ENCODE peak calls at places on chromosomes 12 and 14, in four cellular contexts. One of them, this sample, is unnamed.

GRCh38 chr12:31582155-31582554 is 8.8 kb downstream of the DENND5B start:
- DNase-seq in GM12878: no peak
- DNase-seq in choroid plexus epithelial cell: peak; percentile 72
- DNase-seq in NCI-H510A: no peak
- DNase-seq in this sample: no peak

GRCh38 chr12:96448287-96448686 is 41.1 kb upstream of the CFAP54 start:
- DNase-seq in GM12878: no peak
- DNase-seq in choroid plexus epithelial cell: peak; percentile 64
- DNase-seq in NCI-H510A: no peak
- DNase-seq in this sample: no peak

GRCh38 chr14:101962503-101962874 is 1.9 kb upstream of the DYNC1H1 start:
- DNase-seq in GM12878: no peak
- DNase-seq in choroid plexus epithelial cell: peak; percentile 97
- DNase-seq in NCI-H510A: peak; percentile 92
- DNase-seq in this sample: no peak

GRCh38 chr12:79690606-79691298 is at the start of gene PAWR:
- DNase-seq in GM12878: no peak
- DNase-seq in choroid plexus epithelial cell: peak; percentile 78
- DNase-seq in NCI-H510A: peak; percentile 94
- DNase-seq in this sample: peak; percentile 53

GRCh38 chr14:43692706-43693105 is 814.4 kb downstream of the FSCB start:
- DNase-seq in GM12878: no peak
- DNase-seq in choroid plexus epithelial cell: no peak
- DNase-seq in NCI-H510A: no peak
- DNase-seq in this sample: no peak

GRCh38 chr14:50830044-50830931 is 674 bp downstream of the NIN start:
- DNase-seq in GM12878: peak; percentile 27
- DNase-seq in choroid plexus epithelial cell: peak; percentile 54
- DNase-seq in NCI-H510A: peak; percentile 13
- DNase-seq in this sample: peak; percentile 39

GRCh38 chr12:57772429-57773322 is at the start of gene EEF1AKMT3:
- DNase-seq in GM12878: no peak
- DNase-seq in choroid plexus epithelial cell: peak; percentile 36
- DNase-seq in NCI-H510A: peak; percentile 70
- DNase-seq in this sample: no peak

GRCh38 chr12:3992945-3993344 is 119.7 kb upstream of the PARP11 start:
- DNase-seq in GM12878: no peak
- DNase-seq in choroid plexus epithelial cell: no peak
- DNase-seq in NCI-H510A: no peak
- DNase-seq in this sample: no peak

GRCh38 chr14:102087762-102088011 is 843 bp upstream of the HSP90AA1 start:
- DNase-seq in GM12878: no peak
- DNase-seq in choroid plexus epithelial cell: no peak
- DNase-seq in NCI-H510A: no peak
- DNase-seq in this sample: no peak

GRCh38 chr14:36817071-36817930 is 155.6 kb downstream of the PAX9 start:
- DNase-seq in GM12878: no peak
- DNase-seq in choroid plexus epithelial cell: no peak
- DNase-seq in NCI-H510A: peak; percentile 21
- DNase-seq in this sample: no peak

GRCh38 chr14:88934231-88934898 is 109.9 kb downstream of the TTC8 start:
- DNase-seq in GM12878: no peak
- DNase-seq in choroid plexus epithelial cell: peak; percentile 76
- DNase-seq in NCI-H510A: no peak
- DNase-seq in this sample: no peak

GRCh38 chr12:50597200-50598195 is 92.7 kb downstream of the DIP2B start:
- DNase-seq in GM12878: peak; percentile 55
- DNase-seq in choroid plexus epithelial cell: peak; percentile 76
- DNase-seq in NCI-H510A: no peak
- DNase-seq in this sample: no peak

GRCh38 chr14:36524874-36525745 is 5.1 kb upstream of the NKX2-1 start:
- DNase-seq in GM12878: no peak
- DNase-seq in choroid plexus epithelial cell: no peak
- DNase-seq in NCI-H510A: peak; percentile 76
- DNase-seq in this sample: no peak

GRCh38 chr14:80325112-80325511 is 113.8 kb upstream of the DIO2 start:
- DNase-seq in GM12878: no peak
- DNase-seq in choroid plexus epithelial cell: no peak
- DNase-seq in NCI-H510A: no peak
- DNase-seq in this sample: no peak

GRCh38 chr12:94813314-94813713 is 163.0 kb upstream of the TMCC3 start:
- DNase-seq in GM12878: no peak
- DNase-seq in choroid plexus epithelial cell: peak; percentile 12
- DNase-seq in NCI-H510A: no peak
- DNase-seq in this sample: peak; percentile 4

This sample was measured in GF-D8.